ENCODE peak calls at places on chromosome 16, in nine cellular contexts. One of them, this sample, is unnamed.

GRCh38 chr16:85302018-85302847 is 190.0 kb upstream of the CIBAR2 start:
- DNase-seq in RWPE1: peak
- DNase-seq in iris pigment epithelial cell: peak
- DNase-seq in iPS-NIHi11: peak
- DNase-seq in substantia nigra: no peak
- DNase-seq in Karpas-422: no peak
- DNase-seq in NCI-H774: no peak
- DNase-seq in D341Med: peak
- DNase-seq in tibial artery: no peak
- DNase-seq in this sample: no peak

GRCh38 chr16:72270531-72270930 is 98.6 kb upstream of the PMFBP1 start:
- DNase-seq in NCI-H774: no peak
- DNase-seq in Karpas-422: no peak
- DNase-seq in tibial artery: no peak
- DNase-seq in RWPE1: no peak
- DNase-seq in iris pigment epithelial cell: no peak
- DNase-seq in D341Med: no peak
- DNase-seq in iPS-NIHi11: no peak
- DNase-seq in substantia nigra: no peak
- DNase-seq in this sample: no peak

GRCh38 chr16:82857693-82858337 is 231.0 kb downstream of the CDH13 start:
- DNase-seq in tibial artery: no peak
- DNase-seq in iPS-NIHi11: no peak
- DNase-seq in Karpas-422: no peak
- DNase-seq in D341Med: no peak
- DNase-seq in iris pigment epithelial cell: no peak
- DNase-seq in substantia nigra: no peak
- DNase-seq in RWPE1: no peak
- DNase-seq in NCI-H774: no peak
- DNase-seq in this sample: no peak

GRCh38 chr16:56742030-56742984 is 12.4 kb downstream of the NUP93 start:
- DNase-seq in D341Med: no peak
- DNase-seq in iPS-NIHi11: no peak
- DNase-seq in RWPE1: peak
- DNase-seq in iris pigment epithelial cell: peak
- DNase-seq in Karpas-422: no peak
- DNase-seq in NCI-H774: no peak
- DNase-seq in tibial artery: no peak
- DNase-seq in substantia nigra: no peak
- DNase-seq in this sample: no peak

GRCh38 chr16:58096249-58096648 is 32.9 kb downstream of the CFAP20 start:
- DNase-seq in substantia nigra: no peak
- DNase-seq in tibial artery: no peak
- DNase-seq in NCI-H774: no peak
- DNase-seq in iPS-NIHi11: no peak
- DNase-seq in Karpas-422: no peak
- DNase-seq in iris pigment epithelial cell: no peak
- DNase-seq in D341Med: no peak
- DNase-seq in RWPE1: no peak
- DNase-seq in this sample: no peak

GRCh38 chr16:73196670-73197069 is 148.7 kb upstream of the ZFHX3 start:
- DNase-seq in D341Med: peak
- DNase-seq in iris pigment epithelial cell: peak
- DNase-seq in substantia nigra: peak
- DNase-seq in Karpas-422: peak
- DNase-seq in iPS-NIHi11: peak
- DNase-seq in RWPE1: peak
- DNase-seq in NCI-H774: no peak
- DNase-seq in tibial artery: peak
- DNase-seq in this sample: peak

GRCh38 chr16:79097090-79097489 is 503.4 kb downstream of the MAF start:
- DNase-seq in NCI-H774: no peak
- DNase-seq in D341Med: no peak
- DNase-seq in iris pigment epithelial cell: no peak
- DNase-seq in Karpas-422: no peak
- DNase-seq in tibial artery: no peak
- DNase-seq in RWPE1: no peak
- DNase-seq in substantia nigra: no peak
- DNase-seq in iPS-NIHi11: no peak
- DNase-seq in this sample: no peak

GRCh38 chr16:1771864-1772361 is 570 bp upstream of the NME3 start:
- DNase-seq in iPS-NIHi11: no peak
- DNase-seq in D341Med: no peak
- DNase-seq in iris pigment epithelial cell: no peak
- DNase-seq in Karpas-422: no peak
- DNase-seq in RWPE1: no peak
- DNase-seq in substantia nigra: no peak
- DNase-seq in tibial artery: no peak
- DNase-seq in NCI-H774: no peak
- DNase-seq in this sample: peak

GRCh38 chr16:814974-815373 is 14.4 kb upstream of the GNG13 start:
- DNase-seq in iPS-NIHi11: no peak
- DNase-seq in Karpas-422: no peak
- DNase-seq in RWPE1: no peak
- DNase-seq in NCI-H774: no peak
- DNase-seq in D341Med: no peak
- DNase-seq in iris pigment epithelial cell: peak
- DNase-seq in substantia nigra: no peak
- DNase-seq in tibial artery: no peak
- DNase-seq in this sample: no peak

GRCh38 chr16:57134982-57135381 is 42.6 kb downstream of the CPNE2 start:
- DNase-seq in RWPE1: no peak
- DNase-seq in Karpas-422: no peak
- DNase-seq in substantia nigra: no peak
- DNase-seq in tibial artery: no peak
- DNase-seq in NCI-H774: no peak
- DNase-seq in iPS-NIHi11: no peak
- DNase-seq in iris pigment epithelial cell: no peak
- DNase-seq in D341Med: no peak
- DNase-seq in this sample: peak

GRCh38 chr16:73951541-73951940 is 345.1 kb upstream of the PSMD7 start:
- DNase-seq in iris pigment epithelial cell: no peak
- DNase-seq in Karpas-422: no peak
- DNase-seq in tibial artery: no peak
- DNase-seq in NCI-H774: no peak
- DNase-seq in D341Med: no peak
- DNase-seq in substantia nigra: no peak
- DNase-seq in RWPE1: no peak
- DNase-seq in iPS-NIHi11: no peak
- DNase-seq in this sample: no peak

GRCh38 chr16:21116148-21116693 is 34.4 kb downstream of the DNAH3 start:
- DNase-seq in iris pigment epithelial cell: peak
- DNase-seq in Karpas-422: peak
- DNase-seq in substantia nigra: no peak
- DNase-seq in tibial artery: no peak
- DNase-seq in iPS-NIHi11: no peak
- DNase-seq in NCI-H774: no peak
- DNase-seq in D341Med: no peak
- DNase-seq in RWPE1: no peak
- DNase-seq in this sample: peak

GRCh38 chr16:57807252-57807967 is 5.1 kb upstream of the KIFC3 start:
- DNase-seq in tibial artery: no peak
- DNase-seq in Karpas-422: no peak
- DNase-seq in iPS-NIHi11: no peak
- DNase-seq in NCI-H774: no peak
- DNase-seq in D341Med: no peak
- DNase-seq in RWPE1: no peak
- DNase-seq in iris pigment epithelial cell: no peak
- DNase-seq in substantia nigra: no peak
- DNase-seq in this sample: no peak

GRCh38 chr16:23302045-23302956 is at the start of gene SCNN1B:
- DNase-seq in RWPE1: no peak
- DNase-seq in NCI-H774: peak
- DNase-seq in iris pigment epithelial cell: no peak
- DNase-seq in substantia nigra: no peak
- DNase-seq in iPS-NIHi11: peak
- DNase-seq in Karpas-422: no peak
- DNase-seq in D341Med: peak
- DNase-seq in tibial artery: no peak
- DNase-seq in this sample: no peak

GRCh38 chr16:85924675-85925074 is 25.7 kb downstream of the IRF8 start:
- DNase-seq in RWPE1: peak
- DNase-seq in D341Med: no peak
- DNase-seq in Karpas-422: no peak
- DNase-seq in iPS-NIHi11: no peak
- DNase-seq in iris pigment epithelial cell: peak
- DNase-seq in substantia nigra: no peak
- DNase-seq in NCI-H774: no peak
- DNase-seq in tibial artery: no peak
- DNase-seq in this sample: no peak

GRCh38 chr16:24610421-24610765 is 71.0 kb downstream of the RBBP6 start:
- DNase-seq in NCI-H774: no peak
- DNase-seq in D341Med: no peak
- DNase-seq in tibial artery: no peak
- DNase-seq in RWPE1: no peak
- DNase-seq in iPS-NIHi11: peak
- DNase-seq in iris pigment epithelial cell: peak
- DNase-seq in Karpas-422: no peak
- DNase-seq in substantia nigra: peak
- DNase-seq in this sample: no peak

GRCh38 chr16:67845291-67846062 is 1.3 kb upstream of the NUTF2 start:
- DNase-seq in NCI-H774: no peak
- DNase-seq in iPS-NIHi11: no peak
- DNase-seq in substantia nigra: no peak
- DNase-seq in D341Med: no peak
- DNase-seq in RWPE1: no peak
- DNase-seq in iris pigment epithelial cell: no peak
- DNase-seq in tibial artery: no peak
- DNase-seq in Karpas-422: peak
- DNase-seq in this sample: peak

GRCh38 chr16:87295259-87295658 is 21.9 kb downstream of the C16orf95 start:
- DNase-seq in tibial artery: no peak
- DNase-seq in NCI-H774: no peak
- DNase-seq in RWPE1: peak
- DNase-seq in iPS-NIHi11: peak
- DNase-seq in D341Med: no peak
- DNase-seq in Karpas-422: peak
- DNase-seq in iris pigment epithelial cell: peak
- DNase-seq in substantia nigra: no peak
- DNase-seq in this sample: peak

GRCh38 chr16:11016524-11016988 is 72.2 kb downstream of the CLEC16A start:
- DNase-seq in tibial artery: no peak
- DNase-seq in NCI-H774: no peak
- DNase-seq in RWPE1: no peak
- DNase-seq in D341Med: no peak
- DNase-seq in iris pigment epithelial cell: peak
- DNase-seq in Karpas-422: no peak
- DNase-seq in iPS-NIHi11: no peak
- DNase-seq in substantia nigra: no peak
- DNase-seq in this sample: no peak

GRCh38 chr16:59478806-59479205 is 744.7 kb upstream of the GOT2 start:
- DNase-seq in Karpas-422: no peak
- DNase-seq in NCI-H774: no peak
- DNase-seq in iPS-NIHi11: no peak
- DNase-seq in D341Med: no peak
- DNase-seq in substantia nigra: no peak
- DNase-seq in RWPE1: no peak
- DNase-seq in iris pigment epithelial cell: no peak
- DNase-seq in tibial artery: no peak
- DNase-seq in this sample: no peak

GRCh38 chr16:49183911-49184310 is 97.7 kb downstream of the CBLN1 start:
- DNase-seq in tibial artery: no peak
- DNase-seq in Karpas-422: peak
- DNase-seq in substantia nigra: no peak
- DNase-seq in iPS-NIHi11: peak
- DNase-seq in D341Med: peak
- DNase-seq in RWPE1: peak
- DNase-seq in NCI-H774: peak
- DNase-seq in iris pigment epithelial cell: no peak
- DNase-seq in this sample: peak

GRCh38 chr16:920722-921121 is 50.1 kb downstream of the LMF1 start:
- DNase-seq in iris pigment epithelial cell: peak
- DNase-seq in substantia nigra: no peak
- DNase-seq in tibial artery: no peak
- DNase-seq in iPS-NIHi11: no peak
- DNase-seq in D341Med: peak
- DNase-seq in RWPE1: no peak
- DNase-seq in Karpas-422: peak
- DNase-seq in NCI-H774: no peak
- DNase-seq in this sample: no peak

GRCh38 chr16:66318505-66318904 is 48.0 kb upstream of the CDH5 start:
- DNase-seq in iPS-NIHi11: no peak
- DNase-seq in D341Med: no peak
- DNase-seq in tibial artery: no peak
- DNase-seq in NCI-H774: no peak
- DNase-seq in Karpas-422: no peak
- DNase-seq in iris pigment epithelial cell: no peak
- DNase-seq in RWPE1: no peak
- DNase-seq in substantia nigra: no peak
- DNase-seq in this sample: no peak

GRCh38 chr16:72978212-72978611 is 69.7 kb downstream of the ZFHX3 start:
- DNase-seq in substantia nigra: no peak
- DNase-seq in iris pigment epithelial cell: peak
- DNase-seq in RWPE1: no peak
- DNase-seq in tibial artery: no peak
- DNase-seq in Karpas-422: no peak
- DNase-seq in iPS-NIHi11: no peak
- DNase-seq in NCI-H774: no peak
- DNase-seq in D341Med: no peak
- DNase-seq in this sample: no peak

GRCh38 chr16:46763147-46763546 is 15.0 kb upstream of the MYLK3 start:
- DNase-seq in substantia nigra: no peak
- DNase-seq in D341Med: no peak
- DNase-seq in RWPE1: no peak
- DNase-seq in tibial artery: no peak
- DNase-seq in iPS-NIHi11: no peak
- DNase-seq in Karpas-422: no peak
- DNase-seq in NCI-H774: peak
- DNase-seq in iris pigment epithelial cell: no peak
- DNase-seq in this sample: no peak

GRCh38 chr16:84976644-84977400 is 34.5 kb downstream of the ZDHHC7 start:
- DNase-seq in D341Med: no peak
- DNase-seq in iris pigment epithelial cell: peak
- DNase-seq in iPS-NIHi11: no peak
- DNase-seq in tibial artery: peak
- DNase-seq in NCI-H774: no peak
- DNase-seq in substantia nigra: peak
- DNase-seq in Karpas-422: no peak
- DNase-seq in RWPE1: no peak
- DNase-seq in this sample: no peak

GRCh38 chr16:29806096-29806579 is at the start of gene MAZ:
- DNase-seq in substantia nigra: no peak
- DNase-seq in NCI-H774: peak
- DNase-seq in D341Med: peak
- DNase-seq in iris pigment epithelial cell: no peak
- DNase-seq in iPS-NIHi11: no peak
- DNase-seq in Karpas-422: no peak
- DNase-seq in tibial artery: no peak
- DNase-seq in RWPE1: peak
- DNase-seq in this sample: peak

GRCh38 chr16:8167436-8167835 is 422.9 kb downstream of the TMEM114 start:
- DNase-seq in iris pigment epithelial cell: no peak
- DNase-seq in D341Med: no peak
- DNase-seq in tibial artery: no peak
- DNase-seq in Karpas-422: no peak
- DNase-seq in substantia nigra: no peak
- DNase-seq in iPS-NIHi11: no peak
- DNase-seq in NCI-H774: no peak
- DNase-seq in RWPE1: no peak
- DNase-seq in this sample: no peak

GRCh38 chr16:84059946-84060901 is 17.6 kb upstream of the SLC38A8 start:
- DNase-seq in NCI-H774: no peak
- DNase-seq in iPS-NIHi11: no peak
- DNase-seq in Karpas-422: no peak
- DNase-seq in RWPE1: no peak
- DNase-seq in substantia nigra: no peak
- DNase-seq in iris pigment epithelial cell: no peak
- DNase-seq in tibial artery: no peak
- DNase-seq in D341Med: no peak
- DNase-seq in this sample: no peak

GRCh38 chr16:2003827-2004641 is 5.6 kb downstream of the ZNF598 start:
- DNase-seq in substantia nigra: peak
- DNase-seq in tibial artery: peak
- DNase-seq in Karpas-422: peak
- DNase-seq in iris pigment epithelial cell: peak
- DNase-seq in iPS-NIHi11: peak
- DNase-seq in D341Med: peak
- DNase-seq in RWPE1: peak
- DNase-seq in NCI-H774: peak
- DNase-seq in this sample: peak

GRCh38 chr16:12729448-12729847 is 74.2 kb downstream of the CPPED1 start:
- DNase-seq in iPS-NIHi11: no peak
- DNase-seq in RWPE1: no peak
- DNase-seq in D341Med: no peak
- DNase-seq in substantia nigra: no peak
- DNase-seq in Karpas-422: no peak
- DNase-seq in tibial artery: no peak
- DNase-seq in iris pigment epithelial cell: peak
- DNase-seq in NCI-H774: no peak
- DNase-seq in this sample: no peak